ENCODE peak calls at places on chromosomes 7 and 10, in eight cellular contexts. Q is foreskin fibroblast, C is GM13977, T is brain microvascular endothelial cell, J is fibroblast of villous mesenchyme, M is MCF 10A, V is nephron progenitor cell, P is stomach. N is an unnamed sample.

GRCh38 chr10:88826390-88826789 is 23.9 kb downstream of the LIPM start:
- DNase-seq in J (no peak), T (no peak), V (no peak), M (no peak), P (no peak), Q (no peak), C (no peak), N (no peak)

GRCh38 chr7:36794689-36795088 is 70.4 kb upstream of the AOAH start:
- DNase-seq in M (peak), P (no peak), J (no peak), Q (no peak), V (no peak), C (no peak), T (no peak), N (no peak)

GRCh38 chr10:103861501-103861900 is 6.1 kb upstream of the SH3PXD2A start:
- DNase-seq in V (no peak), M (peak), T (peak), Q (peak), C (no peak), J (no peak), P (no peak), N (no peak)

GRCh38 chr10:21757601-21757901 is 223.5 kb downstream of the MLLT10 start:
- DNase-seq in V (no peak), Q (no peak), J (no peak), C (no peak), M (no peak), P (no peak), T (no peak), N (no peak)

GRCh38 chr7:50276446-50276845 is 28.1 kb upstream of the IKZF1 start:
- DNase-seq in C (no peak), P (no peak), V (no peak), J (no peak), M (no peak), T (no peak), Q (no peak), N (no peak)

GRCh38 chr10:118356628-118357027 is 14.5 kb upstream of the FAM204A start:
- DNase-seq in C (no peak), J (no peak), T (no peak), Q (no peak), V (no peak), M (no peak), P (no peak), N (no peak)

GRCh38 chr7:26574476-26574875 is 282.8 kb downstream of the SNX10 start:
- DNase-seq in V (no peak), Q (no peak), P (no peak), C (no peak), J (no peak), T (no peak), M (peak), N (no peak)

GRCh38 chr7:30650455-30650854 is 31.8 kb downstream of the CRHR2 start:
- DNase-seq in P (no peak), Q (no peak), T (no peak), V (no peak), J (no peak), C (no peak), M (no peak), N (no peak)

GRCh38 chr10:68981074-68981473 is 7.5 kb upstream of the KIFBP start:
- DNase-seq in P (no peak), J (no peak), Q (no peak), V (no peak), M (no peak), T (no peak), C (no peak), N (no peak)

GRCh38 chr10:34474060-34474376 is 341.1 kb downstream of the PARD3 start:
- DNase-seq in V (no peak), J (peak), Q (peak), C (no peak), M (peak), P (no peak), T (no peak), N (no peak)

GRCh38 chr10:135601-136464 is 578 bp downstream of the ZMYND11 start:
- DNase-seq in M (peak), P (peak), T (peak), V (peak), C (peak), J (peak), Q (peak), N (peak)

GRCh38 chr10:104037261-104037951 is 48.3 kb downstream of the COL17A1 start:
- DNase-seq in Q (no peak), M (no peak), T (no peak), C (peak), J (no peak), P (no peak), V (no peak), N (no peak)

GRCh38 chr7:96837583-96837982 is 127.9 kb upstream of the SEM1 start:
- DNase-seq in T (no peak), Q (no peak), C (peak), M (no peak), V (no peak), J (no peak), P (no peak), N (peak)

GRCh38 chr10:129785536-129785981 is 178.5 kb downstream of the EBF3 start:
- DNase-seq in V (no peak), Q (no peak), T (no peak), C (no peak), M (no peak), P (no peak), J (no peak), N (no peak)

GRCh38 chr7:106125417-106125816 is 13.3 kb upstream of the SYPL1 start:
- DNase-seq in C (no peak), J (no peak), M (no peak), P (no peak), V (no peak), T (no peak), Q (no peak), N (no peak)

GRCh38 chr7:9776900-9777299 is 1196.8 kb upstream of the PHF14 start:
- DNase-seq in T (no peak), C (no peak), Q (no peak), V (peak), P (no peak), M (peak), J (no peak), N (no peak)

GRCh38 chr7:112140600-112140999 is 65.6 kb downstream of the DOCK4 start:
- DNase-seq in V (no peak), Q (no peak), M (no peak), C (no peak), J (peak), P (no peak), T (no peak), N (no peak)

GRCh38 chr7:94655884-94656657 is at the start of gene SGCE:
- DNase-seq in Q (peak), C (peak), T (peak), V (peak), M (peak), J (peak), P (peak), N (peak)

GRCh38 chr10:26540601-26541000 is 102.5 kb downstream of the APBB1IP start:
- DNase-seq in Q (no peak), P (no peak), T (no peak), C (peak), M (no peak), J (no peak), V (no peak), N (peak)

GRCh38 chr10:84290235-84290634 is 38.2 kb upstream of the CCSER2 start:
- DNase-seq in T (no peak), J (no peak), V (no peak), Q (no peak), M (no peak), C (no peak), P (no peak), N (no peak)

GRCh38 chr10:61029411-61029810 is 85.4 kb upstream of the RHOBTB1 start:
- DNase-seq in V (no peak), C (no peak), T (no peak), P (no peak), J (no peak), M (no peak), Q (no peak), N (no peak)

GRCh38 chr7:159109092-159110035 is 35.3 kb downstream of the VIPR2 start:
- DNase-seq in P (no peak), C (no peak), V (no peak), M (peak), Q (peak), T (no peak), J (no peak), N (no peak)

GRCh38 chr10:72238392-72239175 is 22.5 kb upstream of the ASCC1 start:
- DNase-seq in T (no peak), C (no peak), P (no peak), M (no peak), V (no peak), Q (no peak), J (no peak), N (no peak)

GRCh38 chr7:69531050-69531449 is 67.2 kb upstream of the AUTS2 start:
- DNase-seq in P (no peak), C (no peak), M (no peak), T (no peak), V (no peak), Q (no peak), J (no peak), N (no peak)

GRCh38 chr7:22129819-22130580 is 184.3 kb upstream of the CDCA7L start:
- DNase-seq in P (no peak), T (no peak), J (no peak), C (no peak), M (no peak), V (peak), Q (no peak), N (no peak)

GRCh38 chr10:49309691-49310371 is 10.9 kb downstream of the C10orf71 start:
- DNase-seq in J (no peak), V (no peak), T (no peak), Q (no peak), C (peak), P (no peak), M (no peak), N (peak)

GRCh38 chr10:71262027-71262426 is 49.7 kb downstream of the UNC5B start:
- DNase-seq in V (no peak), J (no peak), T (no peak), Q (no peak), P (no peak), C (no peak), M (no peak), N (no peak)

GRCh38 chr7:98165827-98166667 is 45.2 kb upstream of the BHLHA15 start:
- DNase-seq in Q (peak), J (peak), P (peak), C (peak), M (peak), T (peak), V (peak), N (peak)

GRCh38 chr7:46076527-46076926 is 155.5 kb upstream of the IGFBP3 start:
- DNase-seq in P (no peak), J (no peak), M (no peak), V (no peak), T (no peak), Q (no peak), C (no peak), N (no peak)

GRCh38 chr7:79434098-79434497 is 19.4 kb downstream of the MAGI2 start:
- DNase-seq in J (peak), T (peak), V (no peak), M (no peak), Q (peak), C (no peak), P (no peak), N (no peak)

GRCh38 chr10:95304976-95305375 is 14.2 kb upstream of the PDLIM1 start:
- DNase-seq in V (no peak), Q (no peak), T (no peak), M (no peak), C (no peak), J (no peak), P (no peak), N (no peak)

GRCh38 chr7:51458693-51459092 is 142.1 kb upstream of the COBL start:
- DNase-seq in M (no peak), C (no peak), J (no peak), V (no peak), P (no peak), Q (no peak), T (no peak), N (no peak)

GRCh38 chr7:150778014-150778737 is 22.0 kb downstream of the TMEM176B start:
- DNase-seq in C (no peak), T (no peak), J (no peak), P (no peak), M (no peak), V (no peak), Q (no peak), N (no peak)

GRCh38 chr10:28996947-28997551 is 291.8 kb upstream of the LYZL1 start:
- DNase-seq in V (no peak), Q (no peak), M (no peak), J (no peak), C (no peak), T (no peak), P (no peak), N (no peak)

DNA sequence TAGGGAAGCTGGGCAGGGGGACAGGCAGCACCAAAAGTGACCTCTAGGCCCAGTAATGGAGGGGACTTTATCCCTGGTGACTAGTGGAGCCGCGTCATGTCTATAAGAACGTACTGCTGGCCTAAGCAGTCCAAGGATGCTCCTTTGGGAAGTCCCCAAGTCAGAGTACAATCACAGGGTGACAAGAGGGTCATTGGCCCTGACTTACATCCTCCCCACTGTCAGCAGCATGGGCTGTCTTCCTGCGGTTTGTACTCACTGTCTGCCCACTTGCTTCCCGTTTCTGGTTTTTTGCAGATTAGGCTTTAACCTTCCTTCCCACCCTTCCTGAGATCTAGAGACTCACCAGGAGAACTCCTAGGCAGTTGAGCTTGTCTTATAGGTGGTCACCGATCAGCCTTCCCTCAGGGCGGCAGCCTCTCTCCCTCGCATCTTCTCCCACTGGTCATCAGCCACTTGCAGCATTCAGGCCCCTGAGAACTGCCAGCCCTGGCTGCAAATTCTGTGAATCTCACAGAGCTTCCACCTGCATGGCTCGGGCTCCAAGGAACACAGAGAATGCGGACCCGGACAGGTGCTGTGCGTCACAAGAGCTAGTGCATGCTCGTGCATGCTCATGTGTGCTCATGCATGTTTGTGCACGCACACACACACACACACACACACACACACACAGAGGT is 177.1 kb downstream of the ARHGAP12 start:
- DNase-seq in M (no peak), Q (no peak), T (no peak), J (no peak), V (no peak), C (no peak), P (no peak), N (no peak)
- TF ChIP-seq CTCF in M (no peak), Q (no peak), T (no peak), J (no peak), V (no peak), C (no peak), P (no peak), N (no peak)

DNA sequence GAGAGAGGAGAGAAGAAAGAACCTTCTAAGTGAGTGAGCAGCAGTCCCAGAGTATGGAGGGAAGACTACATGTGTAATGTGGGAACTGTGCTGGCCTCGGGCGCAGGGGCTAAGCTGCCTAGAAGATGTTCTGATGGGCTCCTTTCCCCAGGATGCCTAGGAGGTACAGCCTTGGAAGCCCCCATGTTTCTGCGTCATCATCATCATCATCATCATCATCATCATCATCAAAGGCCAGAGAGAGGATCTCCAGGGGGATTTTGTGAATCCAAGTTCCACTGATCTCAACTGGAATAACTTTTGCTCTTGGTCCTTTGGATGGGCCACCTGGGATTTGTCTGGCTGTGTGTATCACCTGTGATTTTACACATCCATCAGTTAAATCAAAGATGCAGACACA is 86.0 kb downstream of the BUB3 start:
- DNase-seq in P (no peak), C (no peak), J (no peak), V (no peak), M (no peak), T (no peak), Q (no peak), N (no peak)
- TF ChIP-seq CTCF in P (no peak), C (no peak), J (no peak), V (no peak), M (no peak), T (no peak), Q (no peak), N (no peak)

GRCh38 chr7:18590744-18591340 is 95.3 kb downstream of the HDAC9 start:
- DNase-seq in T (no peak), C (no peak), M (peak), Q (peak), V (no peak), J (peak), P (no peak), N (no peak)
- TF ChIP-seq CTCF in T (peak), C (peak), M (peak), Q (peak), V (peak), J (peak), P (peak), N (peak)

DNA sequence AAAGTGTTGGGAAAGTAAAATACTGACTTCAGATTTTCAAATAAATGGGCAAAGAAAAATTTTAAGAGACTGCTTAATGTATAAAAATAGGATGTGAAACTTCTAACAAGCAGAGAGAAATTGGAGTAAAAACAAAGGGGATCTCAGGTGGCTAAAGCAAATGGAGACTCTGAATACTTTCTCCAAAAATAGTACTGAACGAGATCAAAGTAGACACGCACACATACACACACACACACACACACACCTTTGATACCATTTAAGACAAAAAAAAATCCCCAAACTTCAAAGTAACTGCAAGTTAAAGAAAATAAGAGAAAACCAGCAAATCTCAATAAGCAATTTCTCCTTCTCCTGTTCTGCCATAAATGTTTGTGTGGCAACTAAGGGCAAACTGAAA is 307.3 kb downstream of the CRPPA start:
- DNase-seq in C (no peak), M (no peak), Q (no peak), V (no peak), P (no peak), T (no peak), J (no peak), N (no peak)
- TF ChIP-seq CTCF in C (no peak), M (no peak), Q (no peak), V (no peak), P (no peak), T (no peak), J (no peak), N (no peak)

GRCh38 chr10:78605800-78606350 is 462.9 kb upstream of the ZMIZ1 start:
- DNase-seq in V (no peak), C (no peak), P (no peak), Q (no peak), T (no peak), J (no peak), M (peak), N (no peak)
- TF ChIP-seq CTCF in V (no peak), C (no peak), P (no peak), Q (peak), T (peak), J (no peak), M (peak), N (no peak)

DNA sequence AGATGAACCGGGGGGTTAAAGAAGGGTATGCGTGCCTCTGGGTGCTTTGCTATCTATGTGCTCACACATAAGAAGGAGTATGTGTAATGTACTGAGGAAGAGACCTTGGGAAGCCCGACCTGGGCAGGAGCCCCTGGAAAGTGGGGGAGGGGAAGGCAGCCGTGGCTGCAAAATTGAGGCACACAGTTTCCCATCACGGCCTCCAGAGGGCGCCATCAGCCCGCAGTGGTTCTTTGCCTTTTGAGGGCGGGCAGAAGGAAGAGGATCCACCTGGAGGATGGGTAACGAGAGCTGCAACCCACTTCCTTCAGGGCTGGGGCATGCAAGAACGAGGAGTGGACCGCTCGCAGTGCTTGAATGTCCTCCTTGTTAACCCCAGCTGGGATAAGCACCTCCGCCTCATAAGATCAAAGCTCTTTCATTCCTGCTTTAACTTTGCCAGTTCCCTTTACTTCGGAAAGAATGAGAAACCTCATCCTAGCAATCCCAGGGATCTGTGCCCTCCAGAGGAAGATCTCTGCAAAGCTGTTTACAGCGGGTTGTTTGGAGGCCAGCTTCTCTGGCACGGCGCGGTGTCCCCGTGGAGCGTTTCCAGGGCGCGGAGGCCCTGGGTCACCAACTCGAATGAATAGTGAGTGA is 77.9 kb downstream of the PCGF5 start:
- DNase-seq in V (peak), T (peak), P (peak), J (peak), M (peak), Q (peak), C (peak), N (peak)
- TF ChIP-seq CTCF in V (peak), T (peak), P (peak), J (peak), M (peak), Q (peak), C (peak), N (peak)

DNA sequence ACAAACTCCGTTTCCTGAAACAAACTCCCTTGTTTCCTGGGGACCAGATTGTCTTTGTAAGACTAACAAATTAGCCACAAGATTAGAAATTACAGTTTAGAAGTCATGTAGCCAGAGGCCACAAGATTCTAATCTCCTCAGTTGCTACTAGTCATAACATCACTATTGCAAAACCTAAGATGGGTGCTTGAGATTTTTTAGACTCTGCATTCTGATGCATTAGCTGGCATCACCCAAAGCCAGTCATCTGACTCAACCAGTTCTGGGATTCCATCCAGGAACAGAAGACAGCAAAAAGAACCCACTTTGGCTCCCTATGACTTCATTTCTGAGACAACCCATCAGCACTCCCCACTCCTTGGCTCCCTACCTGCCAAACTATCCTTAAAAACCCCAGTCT is 367.9 kb upstream of the MBL2 start:
- DNase-seq in Q (no peak), P (no peak), J (no peak), V (no peak), T (no peak), M (peak), C (no peak), N (no peak)
- TF ChIP-seq CTCF in Q (no peak), P (no peak), J (no peak), V (no peak), T (no peak), M (no peak), C (no peak), N (no peak)

N was measured in activated CD8-positive, alpha-beta T cell treated with anti-CD3 and anti-CD28 coated beads for 36 hours.